ENCODE peak calls at places on chromosome 1, in eight cellular contexts. E, B, J, K, R, G, M and W are unnamed samples.
A peak's percentile ranks its signal among the peaks of the same experiment; 100 is the strongest.

GRCh38 chr1:119631433-119632102 is 16.5 kb downstream of the ZNF697 start:
- DNase-seq in B (no peak), G (peak; percentile 72), E (peak; percentile 86), R (peak; percentile 93), J (peak; percentile 96), M (peak; percentile 87), K (peak; percentile 84), W (peak; percentile 92)

GRCh38 chr1:224213438-224214119 is 30.5 kb downstream of the DEGS1 start:
- DNase-seq in R (no peak), M (no peak), B (no peak), K (peak; percentile 8), J (no peak), E (no peak), G (no peak), W (no peak)

GRCh38 chr1:85504417-85504816 is 39.5 kb upstream of the DDAH1 start:
- DNase-seq in J (no peak), B (no peak), K (no peak), M (no peak), E (no peak), G (peak; percentile 49), R (no peak), W (no peak)

GRCh38 chr1:11654571-11655262 is at the start of gene FBXO44:
- DNase-seq in K (peak; percentile 78), B (no peak), J (peak; percentile 72), M (peak; percentile 91), R (no peak), E (peak; percentile 52), G (no peak), W (no peak)

GRCh38 chr1:187654635-187655034 is 825.9 kb downstream of the PLA2G4A start:
- DNase-seq in K (no peak), E (no peak), R (no peak), B (no peak), M (no peak), J (no peak), G (peak; percentile 20), W (peak; percentile 49)

GRCh38 chr1:116151739-116152576 is 40.8 kb downstream of the MAB21L3 start:
- DNase-seq in R (peak; percentile 79), E (peak; percentile 29), G (peak; percentile 51), M (peak; percentile 93), B (peak; percentile 54), J (peak; percentile 84), K (peak; percentile 82), W (peak; percentile 78)

GRCh38 chr1:33171993-33172813 is 9.6 kb downstream of the TRIM62 start:
- DNase-seq in E (no peak), K (no peak), R (no peak), G (no peak), B (no peak), J (no peak), M (peak; percentile 66), W (no peak)

GRCh38 chr1:18409609-18410237 is 71.0 kb upstream of the KLHDC7A start:
- DNase-seq in G (no peak), M (no peak), J (no peak), R (no peak), K (no peak), B (no peak), E (no peak), W (no peak)

GRCh38 chr1:154534263-154534844 is 24.1 kb downstream of the UBE2Q1 start:
- DNase-seq in E (no peak), R (no peak), K (peak; percentile 54), M (no peak), J (no peak), G (peak; percentile 22), B (peak; percentile 77), W (no peak)

GRCh38 chr1:64396817-64397216 is 73.1 kb upstream of the CACHD1 start:
- DNase-seq in E (no peak), J (no peak), R (no peak), G (no peak), K (no peak), M (no peak), B (peak; percentile 39), W (no peak)

GRCh38 chr1:244254467-244254866 is 197.2 kb downstream of the ADSS2 start:
- DNase-seq in J (no peak), M (peak; percentile 90), B (no peak), K (peak; percentile 13), G (no peak), R (peak; percentile 28), E (no peak), W (no peak)

GRCh38 chr1:184146202-184146601 is 94.7 kb downstream of the TSEN15 start:
- DNase-seq in E (no peak), M (no peak), J (no peak), G (no peak), B (no peak), K (no peak), R (no peak), W (no peak)

GRCh38 chr1:58650141-58650540 is 49.7 kb downstream of the MYSM1 start:
- DNase-seq in E (no peak), R (no peak), M (no peak), K (no peak), B (no peak), J (no peak), G (peak; percentile 47), W (no peak)

GRCh38 chr1:174219606-174220370 is 60.5 kb downstream of the RABGAP1L start:
- DNase-seq in J (no peak), E (no peak), B (no peak), M (no peak), K (no peak), R (no peak), G (no peak), W (peak; percentile 17)

GRCh38 chr1:186536272-186536905 is 75.5 kb upstream of the PDC start:
- DNase-seq in B (no peak), M (no peak), G (peak; percentile 10), J (no peak), E (no peak), R (no peak), K (no peak), W (no peak)

GRCh38 chr1:31944205-31945089 is 6.3 kb upstream of the PTP4A2 start:
- DNase-seq in B (peak; percentile 97), K (peak; percentile 96), G (peak; percentile 87), J (peak; percentile 95), M (peak; percentile 98), R (peak; percentile 89), E (peak; percentile 90), W (peak; percentile 86)

DNA sequence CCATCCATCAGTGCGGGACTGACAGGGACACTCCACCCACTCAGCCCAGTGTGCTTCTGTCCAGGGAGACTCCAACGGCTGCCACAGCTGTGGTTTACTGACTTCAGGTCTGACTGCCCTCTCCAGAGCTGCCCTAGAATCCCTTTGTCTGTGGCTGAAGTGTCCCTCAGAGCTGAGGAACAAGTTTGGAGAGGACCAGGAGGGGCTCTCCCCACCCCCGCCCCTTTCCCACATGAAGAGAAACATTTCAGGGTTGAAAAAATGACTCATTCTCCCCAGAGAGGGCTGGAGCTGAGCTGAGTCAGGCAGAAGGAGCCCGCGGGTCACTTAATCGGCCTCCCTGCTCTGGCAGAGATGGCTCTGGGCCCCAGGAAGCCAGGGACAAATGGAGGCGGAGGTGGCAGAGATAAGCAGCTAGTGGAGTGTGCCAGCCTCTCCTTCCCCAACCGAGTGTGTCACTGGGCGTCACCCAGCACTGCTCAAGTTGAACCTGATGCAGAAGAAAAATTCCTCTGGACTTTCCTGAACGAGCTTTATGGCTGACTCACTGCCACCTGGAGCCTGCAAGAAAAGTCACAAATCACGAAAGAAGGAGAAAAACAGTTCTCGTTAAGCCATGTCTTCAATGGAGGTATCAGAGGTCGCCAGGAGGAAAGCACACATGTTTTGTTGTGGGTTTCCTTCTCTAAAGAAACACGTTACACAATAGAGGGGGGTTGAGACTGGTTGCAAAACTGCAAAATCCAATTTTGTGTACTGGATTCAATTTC is 34.3 kb upstream of the ECE1 start:
- DNase-seq in K (peak; percentile 83), G (peak; percentile 91), J (peak; percentile 80), M (peak; percentile 89), R (peak; percentile 82), B (peak; percentile 75), E (peak; percentile 87), W (peak; percentile 93)
- TF ChIP-seq POLR2A in K (peak; percentile 29), G (peak; percentile 11), J (no peak), M (no peak), R (no peak), B (no peak), E (peak; percentile 21), W (peak; percentile 39)

DNA sequence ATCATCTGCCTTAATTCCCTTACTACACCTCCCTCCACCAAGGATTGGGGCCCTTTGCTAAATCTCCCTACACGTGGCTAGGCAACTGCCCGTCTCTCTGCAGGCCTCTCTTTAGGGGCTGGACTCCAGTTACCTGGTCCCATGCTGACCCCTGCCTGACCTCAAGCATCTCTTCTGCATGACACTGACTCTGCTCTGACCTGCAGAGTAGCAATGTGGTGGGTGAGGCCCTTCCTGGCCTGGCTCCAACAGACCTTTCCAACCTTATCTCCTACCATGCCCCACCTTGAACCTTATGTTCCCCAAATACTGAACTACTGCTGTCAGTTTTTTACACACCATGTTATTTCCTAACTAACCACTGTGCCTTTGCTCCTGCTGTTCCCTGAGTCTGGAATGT is 45.9 kb upstream of the EPS15 start:
- DNase-seq in B (no peak), E (no peak), R (no peak), M (no peak), K (no peak), J (no peak), G (no peak), W (no peak)
- H3K4me1 ChIP-seq in B (peaks cover 37% of the 10 kb centered on the region), E (no peaks in the 10 kb centered on the region), R (peaks cover 30% of the 10 kb centered on the region), M (peaks cover 14% of the 10 kb centered on the region), K (peaks cover 8% of the 10 kb centered on the region), J (no peaks in the 10 kb centered on the region), G (peaks cover 14% of the 10 kb centered on the region), W (peaks cover 15% of the 10 kb centered on the region)

DNA sequence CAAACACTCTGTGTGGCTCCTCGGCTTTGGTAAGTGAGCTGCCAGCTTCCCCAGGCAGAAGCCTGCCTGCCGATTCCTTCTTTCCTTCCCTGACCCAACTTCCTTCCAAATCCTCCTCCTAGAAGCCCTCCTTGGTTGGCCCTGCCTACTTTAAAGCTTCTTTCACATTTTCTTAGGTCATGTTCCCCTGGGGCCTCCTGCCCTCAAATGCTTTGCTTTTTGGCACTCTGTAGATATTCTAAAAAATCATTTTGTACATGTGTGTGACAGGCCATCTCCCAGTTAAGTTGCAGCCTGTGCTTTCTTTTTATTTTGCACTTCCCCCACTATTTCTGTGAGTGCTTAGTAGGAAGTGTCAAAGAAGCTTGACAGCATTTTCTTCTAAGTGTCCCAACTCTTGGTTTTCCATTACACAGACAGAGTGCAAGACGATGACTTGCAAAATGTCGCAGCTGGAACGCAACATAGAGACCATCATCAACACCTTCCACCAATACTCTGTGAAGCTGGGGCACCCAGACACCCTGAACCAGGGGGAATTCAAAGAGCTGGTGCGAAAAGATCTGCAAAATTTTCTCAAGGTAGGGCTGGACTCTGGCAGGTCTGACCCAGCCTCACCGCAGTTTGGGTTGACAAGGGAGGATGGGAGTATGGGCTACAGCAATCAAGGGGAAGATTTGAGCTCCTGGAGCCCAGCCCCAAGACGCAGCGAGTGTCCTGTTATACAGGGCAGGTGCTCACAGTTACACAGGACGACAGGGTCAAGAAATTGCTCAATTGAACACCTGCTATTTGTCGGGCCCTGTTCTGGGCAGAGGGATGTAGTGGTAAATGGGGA is at the start of gene S100A9:
- DNase-seq in R (no peak), M (peak; percentile 63), E (no peak), K (no peak), B (no peak), G (no peak), J (no peak), W (no peak)
- TF ChIP-seq POLR2A in R (no peak), M (no peak), E (no peak), K (no peak), B (no peak), G (no peak), J (no peak), W (no peak)

DNA sequence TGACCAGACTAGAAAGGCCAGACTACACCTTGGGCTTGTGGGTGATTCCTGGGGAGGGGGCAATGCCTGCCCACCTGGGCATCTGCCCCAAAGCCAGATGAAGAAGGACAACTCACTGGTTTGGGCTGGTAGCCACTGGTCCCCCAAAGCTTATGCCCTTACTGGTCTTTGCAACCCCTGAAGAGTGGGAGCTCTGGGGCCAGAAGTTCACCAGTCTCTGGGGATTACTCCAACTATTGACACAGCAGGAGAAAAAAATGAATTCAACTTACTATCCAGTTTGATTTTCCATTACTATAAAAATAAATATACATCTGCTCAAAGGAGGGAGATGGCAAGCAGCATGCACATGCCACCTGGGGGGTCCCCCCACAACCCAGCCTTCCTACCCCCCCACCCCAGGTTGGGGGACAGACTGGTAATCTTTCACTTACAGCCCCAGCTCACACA is 2.6 kb downstream of the AHDC1 start:
- DNase-seq in B (no peak), J (no peak), K (no peak), G (no peak), M (no peak), R (no peak), E (no peak), W (no peak)
- H3K4me1 ChIP-seq in B (peaks cover 52% of the 10 kb centered on the region), J (peaks cover 35% of the 10 kb centered on the region), K (peaks cover 65% of the 10 kb centered on the region), G (peaks cover 42% of the 10 kb centered on the region), M (peaks cover 70% of the 10 kb centered on the region), R (peaks cover 81% of the 10 kb centered on the region), E (no peaks in the 10 kb centered on the region), W (peaks cover 23% of the 10 kb centered on the region)